ENCODE peak calls at places on chromosome X, in eight cellular contexts. J is upper lobe of left lung, L is HCT116, X is HepG2, B is Panc1, W is GM23338, C is K562, O is GM12878. Q is an unnamed sample.

GRCh38 chrX:149570668-149571067 is 16.6 kb downstream of the MAGEA9B start:
- ATAC-seq in W (no peak), B (no peak), L (no peak), O (no peak), C (no peak), X (no peak), J (no peak), Q (no peak)

GRCh38 chrX:123277347-123277746 is 93.3 kb downstream of the GRIA3 start:
- ATAC-seq in J (no peak), O (peak; percentile 24), X (no peak), C (no peak), B (no peak), W (no peak), L (no peak), Q (no peak)

GRCh38 chrX:21946925-21947641 is 6.6 kb downstream of the SMS start:
- ATAC-seq in J (peak; percentile 44), L (no peak), X (peak; percentile 37), B (peak; percentile 73), W (peak; percentile 85), O (peak; percentile 29), C (peak; percentile 71), Q (peak; percentile 44)

GRCh38 chrX:20363003-20363674 is 96.4 kb upstream of the RPS6KA3 start:
- ATAC-seq in L (no peak), B (peak; percentile 72), J (peak; percentile 81), X (peak; percentile 67), W (no peak), C (peak; percentile 72), O (no peak), Q (peak; percentile 39)

GRCh38 chrX:110108381-110108796 is 105.5 kb downstream of the TMEM164 start:
- ATAC-seq in J (no peak), X (no peak), L (no peak), B (no peak), W (no peak), C (no peak), O (no peak), Q (no peak)

GRCh38 chrX:63958134-63958865 is 173.3 kb upstream of the ARHGEF9 start:
- ATAC-seq in O (no peak), L (no peak), J (no peak), C (no peak), W (no peak), B (no peak), X (no peak), Q (no peak)

GRCh38 chrX:79366556-79366887 is 612 bp downstream of the ITM2A start:
- ATAC-seq in J (no peak), C (no peak), W (no peak), L (no peak), B (no peak), X (no peak), O (no peak), Q (peak; percentile 34)

GRCh38 chrX:12977761-12978204 is 2.9 kb downstream of the TMSB4X start:
- ATAC-seq in J (no peak), X (no peak), L (no peak), W (no peak), C (no peak), B (no peak), O (peak; percentile 0), Q (no peak)

GRCh38 chrX:103861200-103861599 is 29.1 kb upstream of the RAB9B start:
- ATAC-seq in L (no peak), J (no peak), C (no peak), X (no peak), W (no peak), B (no peak), O (no peak), Q (no peak)

DNA sequence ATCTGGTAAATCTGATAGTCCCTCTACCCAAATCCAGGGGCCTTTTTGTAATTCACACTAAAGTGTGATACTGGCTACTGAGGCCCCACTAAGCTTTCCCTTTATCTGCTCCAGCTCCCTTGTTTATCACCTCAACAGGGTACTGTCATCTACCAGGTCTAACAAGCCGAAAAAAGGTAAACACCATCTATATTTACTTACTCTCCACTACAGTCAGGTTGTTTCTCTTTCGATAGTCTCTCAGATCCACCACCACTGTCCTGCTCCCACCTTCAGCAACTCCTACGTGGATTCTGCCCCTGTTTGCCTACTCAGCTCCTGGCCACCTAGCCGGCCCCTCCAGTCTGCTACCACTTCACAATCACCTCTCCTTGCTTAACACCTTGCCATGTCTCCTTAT is 3.3 kb downstream of the ITIH6 start:
- ATAC-seq in W (no peak), X (peak; percentile 62), O (no peak), C (no peak), B (no peak), J (no peak), L (no peak), Q (no peak)
- TF ChIP-seq POLR2AphosphoS5 in W (no peak), X (no peak), O (no peak), C (no peak), B (no peak), J (no peak), L (no peak), Q (no peak)

GRCh38 chrX:16825306-16826035 is 39.2 kb downstream of the TXLNG start:
- ATAC-seq in W (no peak), B (no peak), X (no peak), C (no peak), J (no peak), L (no peak), O (no peak), Q (no peak)

GRCh38 chrX:16832301-16832700 is 37.9 kb downstream of the RBBP7 start:
- ATAC-seq in J (no peak), W (peak; percentile 21), C (no peak), X (no peak), B (no peak), O (no peak), L (no peak), Q (no peak)

GRCh38 chrX:16827225-16827624 is 41.0 kb downstream of the TXLNG start:
- ATAC-seq in L (no peak), X (no peak), W (no peak), C (no peak), J (no peak), B (no peak), O (no peak), Q (no peak)

GRCh38 chrX:16826207-16826606 is 39.9 kb downstream of the TXLNG start:
- ATAC-seq in L (peak; percentile 40), W (no peak), J (no peak), X (peak; percentile 81), C (peak; percentile 85), B (no peak), O (peak; percentile 76), Q (no peak)

DNA sequence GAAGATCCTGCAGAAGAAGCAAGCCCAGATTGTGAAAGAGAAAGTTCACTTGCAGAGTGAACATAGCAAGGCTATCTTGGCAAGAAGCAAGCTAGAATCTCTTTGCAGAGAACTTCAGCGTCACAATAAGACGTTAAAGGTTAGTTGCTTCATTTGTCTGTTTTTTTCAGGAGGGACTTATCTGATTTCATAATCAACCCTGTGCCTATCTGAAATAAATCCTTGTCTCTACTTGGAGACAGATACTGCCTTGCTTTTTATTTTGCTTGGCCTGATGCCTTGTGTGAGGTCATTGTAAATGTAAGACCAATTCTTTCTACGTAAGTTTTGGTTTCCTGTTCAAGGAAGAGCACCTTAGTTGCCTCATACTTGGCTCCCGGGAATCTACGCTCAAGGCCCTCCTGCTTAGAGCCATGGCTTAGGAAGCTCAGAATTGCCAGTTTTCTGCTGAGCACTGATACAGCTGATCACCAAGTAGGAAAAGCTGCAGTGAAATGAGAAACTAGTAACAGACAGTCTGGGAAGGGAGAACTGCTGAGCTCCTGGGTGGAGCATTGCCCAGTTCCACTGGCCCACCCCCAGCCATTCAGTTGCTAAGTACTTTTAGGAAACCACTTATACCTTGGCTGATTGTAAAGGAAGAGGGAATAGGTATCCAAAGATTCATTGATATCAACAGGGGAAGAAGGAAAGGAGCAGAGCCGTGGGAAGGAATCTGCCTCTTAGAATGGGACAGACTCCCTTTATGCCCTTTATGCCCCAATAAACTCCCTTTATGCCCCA is 41.8 kb downstream of the RBBP7 start:
- ATAC-seq in O (no peak), B (no peak), C (no peak), L (no peak), J (peak; percentile 50), W (peak; percentile 49), X (no peak), Q (peak; percentile 88)
- TF ChIP-seq POLR2AphosphoS5 in O (no peak), B (no peak), C (no peak), L (no peak), J (no peak), W (no peak), X (no peak), Q (peak; percentile 76)

DNA sequence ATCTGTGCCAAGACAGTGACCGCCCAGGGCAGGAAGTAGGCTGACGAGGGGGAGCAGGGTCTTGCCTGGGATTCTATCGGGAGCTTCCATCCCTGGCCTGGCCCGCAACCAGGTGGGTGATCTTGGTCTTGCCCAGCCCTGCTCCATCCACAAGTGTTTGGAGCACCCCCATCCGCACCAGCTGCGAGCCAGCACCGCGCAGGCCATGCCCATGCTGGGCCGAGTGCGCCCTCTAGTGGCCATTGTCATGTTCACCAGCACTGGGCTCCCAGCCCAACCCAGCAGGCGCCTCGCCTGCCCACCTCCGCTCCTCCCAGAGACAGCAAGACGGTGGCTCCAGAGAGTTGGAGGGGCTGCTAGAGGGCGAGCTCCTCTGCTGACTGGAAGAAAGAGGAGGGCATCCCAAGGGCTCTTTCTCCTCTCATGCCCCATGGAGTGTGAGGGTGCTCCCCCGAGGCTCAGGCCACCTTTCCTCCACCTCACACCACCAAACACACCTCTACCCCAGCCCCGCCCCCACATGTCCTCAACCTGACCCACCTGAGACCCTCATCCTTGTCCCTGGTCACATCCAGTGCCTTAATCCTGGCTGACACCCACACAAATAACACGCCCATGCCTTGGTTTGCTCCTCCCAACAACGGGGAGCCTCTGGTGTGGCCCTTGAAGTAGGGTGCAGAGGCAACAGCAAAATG is 9.8 kb upstream of the ATP2B3 start:
- ATAC-seq in O (peak; percentile 99), W (peak; percentile 97), L (peak; percentile 98), J (peak; percentile 79), X (peak; percentile 96), B (peak; percentile 96), C (peak; percentile 99), Q (peak; percentile 85)
- TF ChIP-seq POLR2AphosphoS5 in O (no peak), W (no peak), L (no peak), J (no peak), X (no peak), B (no peak), C (no peak), Q (peak; percentile 39)

GRCh38 chrX:153687121-153688039 is at the start of gene SLC6A8:
- ATAC-seq in L (peak; percentile 61), B (peak; percentile 68), J (no peak), W (peak; percentile 27), C (peak; percentile 64), X (peak; percentile 38), O (peak; percentile 65), Q (peak; percentile 66)
- TF ChIP-seq POLR2AphosphoS5 in L (peak; percentile 81), B (peak; percentile 74), J (no peak), W (peak; percentile 55), C (peak; percentile 71), X (peak; percentile 56), O (no peak), Q (peak; percentile 77)

GRCh38 chrX:154486396-154487207 is at the start of gene UBL4A:
- ATAC-seq in X (peak; percentile 4), B (peak; percentile 51), O (peak; percentile 44), W (peak; percentile 3), J (peak; percentile 2), C (peak; percentile 22), L (peak; percentile 38), Q (peak; percentile 46)
- TF ChIP-seq POLR2AphosphoS5 in X (no peak), B (peak; percentile 66), O (no peak), W (peak; percentile 45), J (no peak), C (no peak), L (no peak), Q (peak; percentile 12)